ENCODE peak calls at places on chromosomes 13 and 19, in six cellular contexts. B is uterus, J is endothelial cell, S is neural progenitor cell, F is tibial nerve, T is HS-5. I is an unnamed sample.

GRCh38 chr19:42169486-42169885 is 37.2 kb upstream of the POU2F2 start:
- DNase-seq in T (no peak), F (no peak), B (no peak), S (no peak), J (no peak), I (no peak)

GRCh38 chr19:55188620-55189019 is 8.5 kb upstream of the SYT5 start:
- DNase-seq in B (no peak), T (no peak), J (no peak), F (no peak), S (no peak), I (no peak)

GRCh38 chr13:109717686-109718085 is 68.7 kb downstream of the IRS2 start:
- DNase-seq in F (no peak), B (no peak), T (no peak), J (no peak), S (no peak), I (no peak)

GRCh38 chr19:5057860-5058259 is 88.9 kb downstream of the KDM4B start:
- DNase-seq in B (no peak), T (no peak), F (no peak), S (peak; percentile 33), J (no peak), I (no peak)

GRCh38 chr13:112984501-112984900 is 15.5 kb downstream of the MCF2L start:
- DNase-seq in S (no peak), J (no peak), F (no peak), T (no peak), B (no peak), I (no peak)

GRCh38 chr13:44844786-44845185 is 144.5 kb downstream of the NUFIP1 start:
- DNase-seq in S (no peak), B (no peak), J (no peak), F (no peak), T (no peak), I (no peak)

GRCh38 chr13:41696163-41697003 is 239.0 kb downstream of the RGCC start:
- DNase-seq in B (no peak), S (no peak), F (no peak), J (no peak), T (peak; percentile 50), I (no peak)

GRCh38 chr13:99542788-99543406 is 41.6 kb downstream of the TM9SF2 start:
- DNase-seq in B (no peak), T (no peak), S (no peak), F (no peak), J (no peak), I (no peak)

GRCh38 chr19:6108721-6109633 is 1.3 kb downstream of the RFX2 start:
- DNase-seq in T (no peak), S (peak; percentile 57), B (peak; percentile 80), J (peak; percentile 20), F (peak; percentile 77), I (no peak)

GRCh38 chr13:98509271-98510155 is 67.4 kb downstream of the STK24 start:
- DNase-seq in B (no peak), J (no peak), S (no peak), F (peak; percentile 60), T (peak; percentile 49), I (no peak)

GRCh38 chr19:49814010-49814409 is 918 bp upstream of the FUZ start:
- DNase-seq in J (no peak), B (no peak), F (no peak), T (no peak), S (no peak), I (no peak)

GRCh38 chr19:7868326-7868670 is 5.9 kb downstream of the PRR36 start:
- DNase-seq in J (no peak), T (no peak), S (no peak), F (no peak), B (no peak), I (no peak)

GRCh38 chr19:41928221-41928683 is at the start of gene ERFL:
- DNase-seq in S (peak; percentile 52), F (no peak), J (no peak), B (no peak), T (no peak), I (no peak)

GRCh38 chr19:33569822-33570221 is 48.2 kb upstream of the PEPD start:
- DNase-seq in J (no peak), T (no peak), S (peak; percentile 34), B (no peak), F (no peak), I (no peak)

I was measured in HuH-7.